ENCODE peak calls at places on chromosome 6, in six cellular contexts. B is progenitor cell of endocrine pancreas, G is psoas muscle, H is MCF 10A, S is astrocyte, P is B cell. K is an unnamed sample.

GRCh38 chr6:136424450-136424849 is 125.8 kb downstream of the MAP7 start:
- DNase-seq in B (no peak), G (no peak), H (no peak), S (no peak), P (no peak), K (no peak)

GRCh38 chr6:67880939-67881705 is 754.0 kb upstream of the ADGRB3 start:
- DNase-seq in B (no peak), G (no peak), H (no peak), S (peak), P (no peak), K (no peak)

GRCh38 chr6:124983383-124983782 is 21.1 kb downstream of the RNF217 start:
- DNase-seq in B (no peak), G (no peak), H (no peak), S (no peak), P (no peak), K (no peak)

GRCh38 chr6:34552620-34553019 is 3.5 kb downstream of the SPDEF start:
- DNase-seq in B (no peak), G (no peak), H (no peak), S (no peak), P (no peak), K (no peak)

GRCh38 chr6:80789912-80790635 is 683.6 kb downstream of the BCKDHB start:
- DNase-seq in B (no peak), G (no peak), H (peak), S (no peak), P (no peak), K (no peak)

GRCh38 chr6:4084444-4085328 is 5.7 kb upstream of the FAM217A start:
- DNase-seq in B (no peak), G (no peak), H (no peak), S (no peak), P (no peak), K (no peak)

GRCh38 chr6:86629123-86629522 is 308.2 kb upstream of the HTR1E start:
- DNase-seq in B (no peak), G (no peak), H (no peak), S (no peak), P (no peak), K (no peak)

GRCh38 chr6:113856571-113857564 is at the start of gene MARCKS:
- DNase-seq in B (peak), G (peak), H (peak), S (peak), P (peak), K (peak)

GRCh38 chr6:127515234-127515793 is 3.8 kb downstream of the MTCL3 start:
- DNase-seq in B (peak), G (no peak), H (no peak), S (peak), P (peak), K (no peak)

GRCh38 chr6:158972241-158973233 is 27.5 kb downstream of the RSPH3 start:
- DNase-seq in B (no peak), G (no peak), H (peak), S (peak), P (peak), K (no peak)

GRCh38 chr6:122389704-122390103 is 9.7 kb upstream of the HSF2 start:
- DNase-seq in B (no peak), G (no peak), H (no peak), S (no peak), P (no peak), K (no peak)

GRCh38 chr6:137119196-137120104 is 54.0 kb downstream of the IL22RA2 start:
- DNase-seq in B (no peak), G (no peak), H (no peak), S (no peak), P (no peak), K (no peak)

GRCh38 chr6:9502991-9503761 is 911.7 kb downstream of the TFAP2A start:
- DNase-seq in B (no peak), G (no peak), H (peak), S (peak), P (no peak), K (no peak)

GRCh38 chr6:158053377-158054313 is 72.0 kb downstream of the SYNJ2 start:
- DNase-seq in B (no peak), G (peak), H (no peak), S (no peak), P (no peak), K (no peak)

GRCh38 chr6:138563231-138563630 is 63.9 kb upstream of the NHSL1 start:
- DNase-seq in B (no peak), G (no peak), H (no peak), S (no peak), P (no peak), K (no peak)

GRCh38 chr6:21022343-21023107 is 488.3 kb downstream of the CDKAL1 start:
- DNase-seq in B (no peak), G (no peak), H (peak), S (peak), P (peak), K (no peak)

GRCh38 chr6:108030223-108030622 is 44.3 kb downstream of the OSTM1 start:
- DNase-seq in B (no peak), G (no peak), H (no peak), S (no peak), P (no peak), K (no peak)

GRCh38 chr6:159984268-159984786 is 15.4 kb downstream of the IGF2R start:
- DNase-seq in B (no peak), G (no peak), H (peak), S (peak), P (no peak), K (no peak)

GRCh38 chr6:64553414-64553813 is 917.8 kb downstream of the PHF3 start:
- DNase-seq in B (no peak), G (no peak), H (no peak), S (no peak), P (no peak), K (no peak)

GRCh38 chr6:33727932-33728331 is 16.4 kb upstream of the UQCC2 start:
- DNase-seq in B (no peak), G (peak), H (no peak), S (no peak), P (no peak), K (no peak)

GRCh38 chr6:4958624-4959023 is 45.2 kb downstream of the RPP40 start:
- DNase-seq in B (no peak), G (no peak), H (no peak), S (no peak), P (no peak), K (no peak)

GRCh38 chr6:135195522-135195921 is 14.4 kb downstream of the MYB start:
- DNase-seq in B (no peak), G (no peak), H (no peak), S (no peak), P (no peak), K (no peak)

GRCh38 chr6:114785235-114786127 is 442.7 kb upstream of the HS3ST5 start:
- DNase-seq in B (no peak), G (no peak), H (no peak), S (peak), P (no peak), K (no peak)

GRCh38 chr6:119449253-119450156 is 99.9 kb upstream of the MAN1A1 start:
- DNase-seq in B (no peak), G (no peak), H (no peak), S (no peak), P (peak), K (no peak)

GRCh38 chr6:80003841-80004198 is 629 bp upstream of the TTK start:
- DNase-seq in B (no peak), G (peak), H (peak), S (no peak), P (no peak), K (no peak)

GRCh38 chr6:155432293-155432692 is 23.3 kb downstream of the NOX3 start:
- DNase-seq in B (no peak), G (no peak), H (no peak), S (no peak), P (no peak), K (no peak)

GRCh38 chr6:53066059-53066406 is 829 bp downstream of the FBXO9 start:
- DNase-seq in B (peak), G (peak), H (peak), S (no peak), P (peak), K (no peak)

GRCh38 chr6:53066874-53067273 is 1.7 kb downstream of the FBXO9 start:
- DNase-seq in B (no peak), G (no peak), H (no peak), S (no peak), P (no peak), K (no peak)

GRCh38 chr6:53064726-53065265 is 408 bp upstream of the FBXO9 start:
- DNase-seq in B (peak), G (peak), H (peak), S (peak), P (peak), K (peak)

GRCh38 chr6:53067307-53067706 is 2.1 kb downstream of the FBXO9 start:
- DNase-seq in B (no peak), G (no peak), H (no peak), S (no peak), P (no peak), K (no peak)

GRCh38 chr6:53065266-53066058 is at the start of gene FBXO9:
- DNase-seq in B (peak), G (peak), H (no peak), S (no peak), P (peak), K (peak)
- TF ChIP-seq CTCF in B (no peak), G (no peak), H (no peak), S (no peak), P (no peak), K (peak)

DNA sequence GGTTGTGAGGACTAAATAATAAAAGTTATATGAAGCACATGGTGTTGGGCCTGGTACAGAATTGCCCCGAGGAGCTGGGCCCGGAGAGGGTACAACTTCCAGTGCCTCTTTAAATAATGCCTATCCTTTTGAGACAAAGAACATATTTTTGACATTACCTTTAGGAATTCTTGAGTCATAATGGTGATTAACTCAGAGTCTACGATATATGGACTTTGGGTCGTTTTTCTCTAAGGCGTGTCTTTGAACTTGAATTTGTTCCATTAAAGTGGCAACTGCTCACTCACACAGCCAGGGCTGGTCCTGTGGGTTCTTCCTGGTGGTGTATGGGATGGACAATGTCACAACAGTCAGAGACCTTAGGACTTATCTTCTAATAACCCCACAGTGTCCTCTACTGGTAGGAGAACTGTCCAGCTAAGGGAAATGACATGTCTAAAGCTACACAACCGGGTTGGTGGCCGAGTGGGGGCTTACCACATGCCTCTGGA is 106.5 kb downstream of the CDC5L start:
- DNase-seq in B (no peak), G (no peak), H (peak), S (peak), P (no peak), K (no peak)
- TF ChIP-seq CTCF in B (no peak), G (peak), H (peak), S (peak), P (no peak), K (no peak)

GRCh38 chr6:7389451-7390217 is at the start of the genes CAGE1 and RIOK1:
- DNase-seq in B (peak), G (peak), H (peak), S (peak), P (peak), K (peak)
- TF ChIP-seq CTCF in B (peak), G (peak), H (no peak), S (no peak), P (no peak), K (no peak)

GRCh38 chr6:169211881-169212280 is 41.8 kb downstream of the THBS2 start:
- DNase-seq in B (no peak), G (no peak), H (no peak), S (no peak), P (no peak), K (no peak)

GRCh38 chr6:169213814-169214520 is 39.7 kb downstream of the THBS2 start:
- DNase-seq in B (no peak), G (no peak), H (no peak), S (no peak), P (peak), K (no peak)

GRCh38 chr6:169212436-169212835 is 41.2 kb downstream of the THBS2 start:
- DNase-seq in B (no peak), G (no peak), H (no peak), S (no peak), P (peak), K (no peak)

GRCh38 chr6:169215201-169215661 is 38.4 kb downstream of the THBS2 start:
- DNase-seq in B (no peak), G (no peak), H (no peak), S (peak), P (no peak), K (no peak)

GRCh38 chr6:169212897-169213813 is 40.5 kb downstream of the THBS2 start:
- DNase-seq in B (peak), G (peak), H (peak), S (peak), P (peak), K (peak)
- TF ChIP-seq CTCF in B (peak), G (peak), H (no peak), S (peak), P (peak), K (no peak)

DNA sequence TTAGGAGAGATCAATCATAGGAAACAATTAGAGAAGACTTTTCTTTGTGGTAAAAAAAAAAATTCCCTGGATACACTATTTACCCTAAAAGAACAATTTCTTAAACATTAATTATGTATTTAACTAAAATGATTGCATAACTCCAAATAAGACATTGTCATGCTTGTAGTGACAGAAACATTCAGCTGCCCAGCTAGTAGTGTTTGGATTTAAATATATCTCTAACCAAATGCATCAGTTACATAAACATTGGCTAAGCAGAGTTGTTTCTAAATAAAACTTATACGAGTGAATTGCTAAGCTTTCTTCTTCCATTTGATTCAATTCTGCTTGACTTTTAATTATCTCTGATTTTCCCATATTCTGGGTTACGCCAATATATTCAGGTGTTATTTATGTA is 23.7 kb downstream of the MLIP start:
- DNase-seq in B (no peak), G (no peak), H (peak), S (no peak), P (no peak), K (no peak)
- TF ChIP-seq CTCF in B (no peak), G (no peak), H (no peak), S (no peak), P (no peak), K (no peak)

GRCh38 chr6:26031595-26032386 is 55.4 kb upstream of the HFE start:
- DNase-seq in B (peak), G (peak), H (peak), S (peak), P (peak), K (peak)
- TF ChIP-seq CTCF in B (peak), G (no peak), H (peak), S (no peak), P (no peak), K (no peak)

GRCh38 chr6:164347455-164347854 is 932.9 kb downstream of the QKI start:
- DNase-seq in B (no peak), G (no peak), H (no peak), S (no peak), P (no peak), K (no peak)
- TF ChIP-seq CTCF in B (no peak), G (no peak), H (no peak), S (no peak), P (no peak), K (no peak)

GRCh38 chr6:161038229-161039003 is 46.8 kb downstream of the MAP3K4 start:
- DNase-seq in B (no peak), G (no peak), H (peak), S (peak), P (no peak), K (no peak)
- TF ChIP-seq CTCF in B (no peak), G (no peak), H (no peak), S (peak), P (no peak), K (no peak)

K was measured in mesothelial cell of epicardium.